ENCODE peak calls at places on chromosomes 11 and 22, in four cellular contexts. W is K562, D is GM12878, B is HepG2. Z is an unnamed sample.

GRCh38 chr11:8566613-8567210 is 27.3 kb downstream of the STK33 start:
- DNase-seq in W (peak; percentile 8), D (peak; percentile 32), B (peak; percentile 23), Z (peak; percentile 44)

GRCh38 chr11:126112547-126112946 is 49.9 kb upstream of the CDON start:
- DNase-seq in W (no peak), D (no peak), B (no peak), Z (no peak)

GRCh38 chr11:80929406-80929805 is 1488.6 kb upstream of the TENM4 start:
- DNase-seq in W (no peak), D (no peak), B (no peak), Z (no peak)

GRCh38 chr11:96875772-96876171 is 486.0 kb downstream of the JRKL start:
- DNase-seq in W (no peak), D (no peak), B (no peak), Z (no peak)

GRCh38 chr22:49959782-49960158 is 802 bp upstream of the PIM3 start:
- DNase-seq in W (no peak), D (no peak), B (peak; percentile 74), Z (peak; percentile 39)

GRCh38 chr11:2745511-2745910 is 45.7 kb upstream of the KCNQ1OT1 start:
- DNase-seq in W (no peak), D (no peak), B (no peak), Z (no peak)

GRCh38 chr11:34250732-34251639 is 106.8 kb downstream of the ABTB2 start:
- DNase-seq in W (peak; percentile 50), D (no peak), B (no peak), Z (peak; percentile 69)

GRCh38 chr11:27656806-27657483 is 43.3 kb downstream of the BDNF start:
- DNase-seq in W (no peak), D (no peak), B (peak; percentile 9), Z (no peak)

GRCh38 chr11:72779495-72780128 is 14.2 kb downstream of the STARD10 start:
- DNase-seq in W (no peak), D (no peak), B (no peak), Z (no peak)

GRCh38 chr11:132623496-132623895 is 908.8 kb downstream of the OPCML start:
- DNase-seq in W (no peak), D (no peak), B (no peak), Z (no peak)

GRCh38 chr11:3030289-3031070 is 26.7 kb downstream of the CARS1 start:
- DNase-seq in W (no peak), D (no peak), B (no peak), Z (no peak)

GRCh38 chr11:28140689-28141455 is 32.7 kb downstream of the METTL15 start:
- DNase-seq in W (no peak), D (no peak), B (no peak), Z (no peak)

GRCh38 chr11:19660076-19660475 is 52.6 kb upstream of the NAV2 start:
- DNase-seq in W (peak; percentile 49), D (peak; percentile 61), B (peak; percentile 52), Z (peak; percentile 81)

GRCh38 chr11:103997082-103997481 is 39.4 kb upstream of the DDI1 start:
- DNase-seq in W (no peak), D (peak; percentile 3), B (no peak), Z (no peak)

GRCh38 chr11:111093061-111093460 is 152.5 kb upstream of the POU2AF2 start:
- DNase-seq in W (no peak), D (no peak), B (no peak), Z (no peak)

GRCh38 chr22:36350751-36351594 is 36.8 kb downstream of the MYH9 start:
- DNase-seq in W (no peak), D (no peak), B (peak; percentile 91), Z (peak; percentile 79)

GRCh38 chr11:131745405-131745804 is 375.0 kb downstream of the NTM start:
- DNase-seq in W (no peak), D (no peak), B (no peak), Z (no peak)

GRCh38 chr11:14414470-14415461 is 55.8 kb upstream of the RRAS2 start:
- DNase-seq in W (peak; percentile 52), D (peak; percentile 41), B (no peak), Z (no peak)

GRCh38 chr11:102172127-102172848 is 62.0 kb downstream of the YAP1 start:
- DNase-seq in W (no peak), D (no peak), B (no peak), Z (no peak)

GRCh38 chr11:73315288-73316020 is 7.4 kb downstream of the ARHGEF17 start:
- DNase-seq in W (no peak), D (no peak), B (no peak), Z (no peak)

GRCh38 chr11:95596011-95596489 is 193.5 kb downstream of the FAM76B start:
- DNase-seq in W (no peak), D (no peak), B (no peak), Z (no peak)

GRCh38 chr11:1055990-1056771 is 18.5 kb upstream of the MUC2 start:
- DNase-seq in W (no peak), D (no peak), B (no peak), Z (no peak)

GRCh38 chr11:126485021-126485781 is 129.7 kb downstream of the ST3GAL4 start:
- DNase-seq in W (no peak), D (no peak), B (no peak), Z (no peak)

GRCh38 chr11:66698491-66698890 is 20.8 kb upstream of the RBM4B start:
- DNase-seq in W (no peak), D (no peak), B (no peak), Z (no peak)
- TF ChIP-seq HDAC2 in W (no peak), D (no peak), B (no peak), Z (no peak)

DNA sequence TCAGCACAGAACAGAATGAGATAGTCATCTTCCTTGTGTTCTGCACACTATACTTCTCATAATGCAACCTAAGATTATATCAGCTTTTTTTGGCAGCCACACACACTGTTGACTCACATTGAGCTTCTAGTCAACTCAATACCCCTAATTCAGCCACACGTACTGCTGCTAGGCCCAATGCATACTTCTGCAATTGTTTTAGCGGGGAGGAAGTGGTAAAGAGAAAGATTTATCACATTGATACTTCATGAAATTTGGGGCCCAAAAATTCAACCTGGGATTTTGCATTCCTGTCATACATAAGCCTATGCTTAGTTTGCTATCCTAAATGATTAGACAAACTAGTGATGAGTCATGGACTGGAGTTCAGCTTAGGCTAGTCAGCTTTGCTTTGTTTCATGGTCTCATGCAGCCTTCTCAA is 8.6 kb upstream of the UPB1 start:
- DNase-seq in W (no peak), D (no peak), B (peak; percentile 44), Z (peak; percentile 19)
- TF ChIP-seq REST in W (no peak), D (no peak), B (no peak), Z (no peak)

GRCh38 chr22:44454113-44454769 is 43.8 kb downstream of the RTL6 start:
- DNase-seq in W (no peak), D (no peak), B (no peak), Z (no peak)

GRCh38 chr22:44455963-44456358 is 42.1 kb downstream of the RTL6 start:
- DNase-seq in W (no peak), D (no peak), B (no peak), Z (no peak)

GRCh38 chr22:44453441-44454112 is 44.5 kb downstream of the RTL6 start:
- DNase-seq in W (no peak), D (no peak), B (no peak), Z (no peak)

GRCh38 chr22:44456661-44457412 is 41.2 kb downstream of the RTL6 start:
- DNase-seq in W (no peak), D (no peak), B (no peak), Z (no peak)

GRCh38 chr22:44455151-44455962 is 42.7 kb downstream of the RTL6 start:
- DNase-seq in W (no peak), D (no peak), B (no peak), Z (no peak)
- TF ChIP-seq HDAC2 in W (no peak), D (no peak), B (no peak), Z (no peak)

GRCh38 chr22:17637490-17638181 is 921 bp upstream of the BCL2L13 start:
- DNase-seq in W (no peak), D (no peak), B (no peak), Z (no peak)
- TF ChIP-seq REST in W (no peak), D (no peak), B (no peak), Z (no peak)

DNA sequence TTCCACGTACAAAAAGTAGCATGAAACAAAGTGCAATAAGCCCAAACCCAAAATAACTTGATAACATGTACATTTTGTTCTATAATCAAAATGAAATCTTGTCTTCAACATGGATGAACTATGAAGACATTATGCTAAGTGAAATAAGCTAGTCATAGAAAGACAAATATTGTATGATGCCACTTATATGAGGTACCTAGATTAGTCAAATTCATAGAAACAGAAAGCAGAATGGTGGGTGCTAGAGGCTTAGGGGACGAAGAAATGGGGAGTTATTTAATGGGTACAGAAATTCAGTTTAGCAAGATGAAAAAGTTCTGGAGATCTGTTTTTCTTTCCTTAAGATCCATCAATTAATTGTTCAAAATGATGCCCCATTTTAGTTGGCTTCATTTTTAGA is 7.5 kb downstream of the PGM2L1 start:
- DNase-seq in W (no peak), D (no peak), B (no peak), Z (no peak)
- TF ChIP-seq HDAC2 in W (no peak), D (no peak), B (no peak), Z (no peak)

DNA sequence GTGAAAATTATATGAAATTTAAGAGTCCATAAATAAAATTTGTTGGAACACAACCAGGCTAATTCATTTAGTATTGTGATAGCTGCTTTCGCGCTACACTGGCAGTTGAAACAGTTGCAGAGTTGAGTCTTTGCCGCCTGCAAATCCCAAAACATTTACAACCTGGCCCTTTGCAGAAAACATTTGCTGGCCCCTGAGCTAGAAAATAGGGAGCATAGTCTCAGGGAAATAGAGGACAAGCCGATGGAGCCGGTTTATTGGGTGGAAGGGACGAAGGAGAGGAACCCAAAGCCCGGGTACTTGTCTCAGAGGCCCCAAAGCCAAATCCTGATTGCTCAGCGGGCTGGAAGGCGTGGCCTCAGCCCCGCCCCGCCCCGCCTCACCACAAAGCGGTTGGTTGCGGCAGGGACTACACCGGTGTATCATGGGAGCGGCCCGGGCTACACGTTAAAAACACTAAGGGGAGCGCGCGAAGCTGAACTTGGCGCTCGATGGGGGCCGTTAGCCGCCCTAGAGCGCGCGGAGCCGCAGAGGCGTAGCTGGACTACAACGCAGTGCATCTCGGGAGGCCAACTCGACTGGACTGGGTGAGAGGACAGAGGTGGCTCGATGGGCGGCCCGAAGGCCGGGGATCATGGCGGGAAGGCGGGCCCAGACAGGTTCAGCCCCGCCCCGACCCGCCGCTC is 347 bp upstream of the SAC3D1 start:
- DNase-seq in W (peak; percentile 93), D (peak; percentile 86), B (peak; percentile 95), Z (peak; percentile 98)
- TF ChIP-seq REST in W (no peak), D (no peak), B (no peak), Z (no peak)

GRCh38 chr22:27556371-27556770 is 245.2 kb downstream of the MN1 start:
- DNase-seq in W (no peak), D (no peak), B (no peak), Z (no peak)

GRCh38 chr22:27554841-27555456 is 246.6 kb downstream of the MN1 start:
- DNase-seq in W (no peak), D (no peak), B (no peak), Z (no peak)

GRCh38 chr22:27551402-27551801 is 250.2 kb downstream of the MN1 start:
- DNase-seq in W (no peak), D (no peak), B (no peak), Z (no peak)

GRCh38 chr22:27552863-27553262 is 248.7 kb downstream of the MN1 start:
- DNase-seq in W (no peak), D (no peak), B (no peak), Z (no peak)

GRCh38 chr22:27554106-27554814 is 247.3 kb downstream of the MN1 start:
- DNase-seq in W (no peak), D (no peak), B (no peak), Z (no peak)
- TF ChIP-seq HDAC2 in W (no peak), D (no peak), B (no peak), Z (no peak)